ENCODE peak calls at places on chromosomes 1 and 21, in four cellular contexts. One of them, this sample, is unnamed.

GRCh38 chr21:37006521-37007291 is at the start of gene RIPPLY3:
- DNase-seq in breast epithelium: no peak
- DNase-seq in GM23338: peak
- DNase-seq in upper lobe of left lung: peak
- DNase-seq in this sample: no peak

GRCh38 chr1:214187152-214187900 is 93.6 kb upstream of the SMYD2 start:
- DNase-seq in upper lobe of left lung: peak
- DNase-seq in GM23338: peak
- DNase-seq in breast epithelium: no peak
- DNase-seq in this sample: no peak

GRCh38 chr1:223079498-223079897 is 63.5 kb downstream of the TLR5 start:
- DNase-seq in upper lobe of left lung: no peak
- DNase-seq in GM23338: no peak
- DNase-seq in breast epithelium: no peak
- DNase-seq in this sample: no peak

GRCh38 chr1:151680391-151680790 is 36.2 kb downstream of the CELF3 start:
- DNase-seq in upper lobe of left lung: no peak
- DNase-seq in GM23338: no peak
- DNase-seq in breast epithelium: no peak
- DNase-seq in this sample: no peak

GRCh38 chr1:36905941-36906340 is 128.4 kb downstream of the GRIK3 start:
- DNase-seq in GM23338: no peak
- DNase-seq in breast epithelium: no peak
- DNase-seq in upper lobe of left lung: no peak
- DNase-seq in this sample: peak

GRCh38 chr1:78171736-78172590 is 126.2 kb downstream of the GIPC2 start:
- DNase-seq in upper lobe of left lung: no peak
- DNase-seq in GM23338: no peak
- DNase-seq in breast epithelium: no peak
- DNase-seq in this sample: no peak

GRCh38 chr1:231885209-231885854 is 258.7 kb downstream of the DISC1 start:
- DNase-seq in breast epithelium: no peak
- DNase-seq in GM23338: no peak
- DNase-seq in upper lobe of left lung: no peak
- DNase-seq in this sample: no peak

GRCh38 chr1:174262747-174263241 is 103.5 kb downstream of the RABGAP1L start:
- DNase-seq in GM23338: peak
- DNase-seq in breast epithelium: no peak
- DNase-seq in upper lobe of left lung: no peak
- DNase-seq in this sample: no peak

GRCh38 chr1:46522184-46522968 is 29.1 kb downstream of the KNCN start:
- DNase-seq in breast epithelium: peak
- DNase-seq in upper lobe of left lung: peak
- DNase-seq in GM23338: no peak
- DNase-seq in this sample: peak

GRCh38 chr1:63663873-63664272 is 70.7 kb downstream of the PGM1 start:
- DNase-seq in breast epithelium: no peak
- DNase-seq in GM23338: no peak
- DNase-seq in upper lobe of left lung: no peak
- DNase-seq in this sample: no peak

GRCh38 chr1:35253941-35254340 is 14.6 kb upstream of the ZMYM4 start:
- DNase-seq in upper lobe of left lung: no peak
- DNase-seq in GM23338: no peak
- DNase-seq in breast epithelium: no peak
- DNase-seq in this sample: no peak

GRCh38 chr1:223765036-223765718 is 52.8 kb downstream of the CAPN2 start:
- DNase-seq in upper lobe of left lung: peak
- DNase-seq in GM23338: no peak
- DNase-seq in breast epithelium: no peak
- DNase-seq in this sample: no peak

GRCh38 chr1:203166192-203166940 is 9.3 kb downstream of the MYBPH start:
- DNase-seq in breast epithelium: no peak
- DNase-seq in upper lobe of left lung: peak
- DNase-seq in GM23338: no peak
- DNase-seq in this sample: peak

GRCh38 chr1:232568331-232568852 is 61.5 kb downstream of the SIPA1L2 start:
- DNase-seq in GM23338: no peak
- DNase-seq in breast epithelium: no peak
- DNase-seq in upper lobe of left lung: no peak
- DNase-seq in this sample: no peak

GRCh38 chr1:154407866-154408777 is 3.0 kb downstream of the IL6R start:
- DNase-seq in breast epithelium: no peak
- DNase-seq in upper lobe of left lung: no peak
- DNase-seq in GM23338: no peak
- DNase-seq in this sample: no peak

GRCh38 chr1:78722947-78723346 is 73.3 kb downstream of the IFI44 start:
- DNase-seq in GM23338: no peak
- DNase-seq in upper lobe of left lung: no peak
- DNase-seq in breast epithelium: no peak
- DNase-seq in this sample: no peak

GRCh38 chr1:149931212-149931805 is 3.7 kb upstream of the SF3B4 start:
- DNase-seq in upper lobe of left lung: no peak
- DNase-seq in GM23338: no peak
- DNase-seq in breast epithelium: no peak
- DNase-seq in this sample: no peak

GRCh38 chr21:35016071-35016470 is 33.0 kb downstream of the RUNX1 start:
- DNase-seq in breast epithelium: no peak
- DNase-seq in upper lobe of left lung: no peak
- DNase-seq in GM23338: no peak
- DNase-seq in this sample: no peak

GRCh38 chr1:33365560-33365997 is 44.7 kb upstream of the A3GALT2 start:
- DNase-seq in breast epithelium: no peak
- DNase-seq in GM23338: no peak
- DNase-seq in upper lobe of left lung: no peak
- DNase-seq in this sample: no peak

GRCh38 chr1:12478612-12478985 is 139.4 kb downstream of the DHRS3 start:
- DNase-seq in breast epithelium: no peak
- DNase-seq in upper lobe of left lung: no peak
- DNase-seq in GM23338: no peak
- DNase-seq in this sample: peak

GRCh38 chr1:156602557-156602993 is 1.3 kb upstream of the GPATCH4 start:
- DNase-seq in upper lobe of left lung: no peak
- DNase-seq in GM23338: peak
- DNase-seq in breast epithelium: no peak
- DNase-seq in this sample: no peak

GRCh38 chr1:43711524-43712386 is 4.4 kb downstream of the ST3GAL3 start:
- DNase-seq in breast epithelium: no peak
- DNase-seq in GM23338: no peak
- DNase-seq in upper lobe of left lung: no peak
- DNase-seq in this sample: no peak

GRCh38 chr1:200342511-200343400 is 67.1 kb downstream of the ZNF281 start:
- DNase-seq in upper lobe of left lung: no peak
- DNase-seq in breast epithelium: no peak
- DNase-seq in GM23338: no peak
- DNase-seq in this sample: no peak

GRCh38 chr1:180644526-180645206 is 12.8 kb downstream of the XPR1 start:
- DNase-seq in breast epithelium: no peak
- DNase-seq in upper lobe of left lung: no peak
- DNase-seq in GM23338: no peak
- DNase-seq in this sample: no peak

GRCh38 chr1:203305809-203306088 is 430 bp downstream of the BTG2 start:
- DNase-seq in GM23338: no peak
- DNase-seq in breast epithelium: no peak
- DNase-seq in upper lobe of left lung: no peak
- DNase-seq in this sample: no peak

GRCh38 chr1:52426391-52426790 is 22.0 kb downstream of the PRPF38A start:
- DNase-seq in breast epithelium: no peak
- DNase-seq in GM23338: no peak
- DNase-seq in upper lobe of left lung: no peak
- DNase-seq in this sample: no peak

GRCh38 chr1:29559055-29559454 is 322.7 kb downstream of the PTPRU start:
- DNase-seq in breast epithelium: no peak
- DNase-seq in GM23338: no peak
- DNase-seq in upper lobe of left lung: no peak
- DNase-seq in this sample: no peak

GRCh38 chr1:16217061-16217785 is 4.8 kb upstream of the ARHGEF19 start:
- DNase-seq in GM23338: peak
- DNase-seq in upper lobe of left lung: peak
- DNase-seq in breast epithelium: peak
- DNase-seq in this sample: peak

GRCh38 chr1:14561014-14561693 is 37.3 kb upstream of the KAZN start:
- DNase-seq in GM23338: no peak
- DNase-seq in breast epithelium: no peak
- DNase-seq in upper lobe of left lung: no peak
- DNase-seq in this sample: no peak

GRCh38 chr1:110547017-110547416 is 28.0 kb upstream of the KCNA10 start:
- DNase-seq in breast epithelium: no peak
- DNase-seq in upper lobe of left lung: no peak
- DNase-seq in GM23338: no peak
- DNase-seq in this sample: no peak

GRCh38 chr1:157097692-157098091 is 1.9 kb downstream of the ETV3L start:
- DNase-seq in upper lobe of left lung: no peak
- DNase-seq in breast epithelium: no peak
- DNase-seq in GM23338: no peak
- DNase-seq in this sample: peak

GRCh38 chr21:26124421-26124833 is 46.1 kb downstream of the APP start:
- DNase-seq in GM23338: no peak
- DNase-seq in upper lobe of left lung: no peak
- DNase-seq in breast epithelium: no peak
- DNase-seq in this sample: no peak
- TF ChIP-seq CTCF in GM23338: no peak
- TF ChIP-seq CTCF in upper lobe of left lung: no peak
- TF ChIP-seq CTCF in breast epithelium: no peak
- TF ChIP-seq CTCF in this sample: no peak

GRCh38 chr21:31343680-31344480 is at the start of gene TIAM1:
- DNase-seq in breast epithelium: no peak
- DNase-seq in upper lobe of left lung: peak
- DNase-seq in GM23338: peak
- DNase-seq in this sample: no peak
- TF ChIP-seq POLR2AphosphoS5 in breast epithelium: no peak
- TF ChIP-seq POLR2AphosphoS5 in upper lobe of left lung: no peak
- TF ChIP-seq POLR2AphosphoS5 in GM23338: peak
- TF ChIP-seq POLR2AphosphoS5 in this sample: peak

GRCh38 chr1:91621907-91622306 is 121.3 kb downstream of the CDC7 start:
- DNase-seq in breast epithelium: no peak
- DNase-seq in GM23338: no peak
- DNase-seq in upper lobe of left lung: no peak
- DNase-seq in this sample: no peak

GRCh38 chr1:91621360-91621759 is 120.7 kb downstream of the CDC7 start:
- DNase-seq in breast epithelium: no peak
- DNase-seq in upper lobe of left lung: no peak
- DNase-seq in GM23338: no peak
- DNase-seq in this sample: no peak

GRCh38 chr1:91619881-91620280 is 119.2 kb downstream of the CDC7 start:
- DNase-seq in breast epithelium: no peak
- DNase-seq in GM23338: no peak
- DNase-seq in upper lobe of left lung: no peak
- DNase-seq in this sample: no peak

GRCh38 chr1:91613594-91613993 is 112.9 kb downstream of the CDC7 start:
- DNase-seq in upper lobe of left lung: no peak
- DNase-seq in breast epithelium: no peak
- DNase-seq in GM23338: no peak
- DNase-seq in this sample: no peak

GRCh38 chr1:91617242-91617837 is 116.7 kb downstream of the CDC7 start:
- DNase-seq in upper lobe of left lung: no peak
- DNase-seq in breast epithelium: no peak
- DNase-seq in GM23338: peak
- DNase-seq in this sample: no peak
- TF ChIP-seq CTCF in upper lobe of left lung: no peak
- TF ChIP-seq CTCF in breast epithelium: no peak
- TF ChIP-seq CTCF in GM23338: peak
- TF ChIP-seq CTCF in this sample: no peak

DNA sequence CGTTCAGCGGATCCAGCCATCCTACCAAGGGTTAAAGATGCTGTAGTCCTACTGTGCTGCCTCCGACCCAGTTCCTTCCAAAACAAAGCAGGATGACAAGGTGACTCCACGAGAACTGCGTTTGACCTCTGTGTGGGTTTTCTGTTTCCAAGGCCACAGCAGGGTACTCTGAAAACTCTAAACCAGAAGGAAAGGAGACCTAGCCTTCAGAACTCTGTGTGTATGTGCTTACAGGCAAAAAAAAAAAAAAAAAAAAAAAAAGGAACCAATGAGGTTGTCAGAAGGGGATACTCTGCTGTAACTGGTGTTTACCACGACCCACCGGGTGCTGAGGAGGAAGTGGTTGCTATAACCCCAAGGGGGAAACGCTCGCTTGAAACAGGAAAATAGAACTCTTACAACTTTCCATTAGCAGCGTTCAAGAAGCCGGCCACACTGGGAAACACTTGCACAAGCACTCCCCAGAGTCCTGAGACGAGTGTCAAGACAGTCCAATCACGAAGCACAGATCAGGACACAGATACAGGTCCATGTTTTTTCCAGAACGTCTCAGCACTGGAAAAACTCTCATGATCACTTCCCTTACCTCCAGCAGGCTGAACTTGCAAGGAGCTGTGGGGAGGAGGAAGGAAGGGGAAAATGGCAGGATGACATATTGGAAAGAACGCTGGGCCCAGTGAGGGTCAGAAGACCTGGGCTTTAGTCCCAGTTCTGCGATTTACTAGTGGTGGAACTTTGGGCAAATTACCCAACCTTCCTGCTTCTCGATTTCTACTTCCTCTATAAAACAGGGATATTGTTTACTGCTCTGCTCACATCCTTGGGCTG is 64.0 kb downstream of the ITPKB start:
- DNase-seq in breast epithelium: no peak
- DNase-seq in upper lobe of left lung: no peak
- DNase-seq in GM23338: no peak
- DNase-seq in this sample: peak
- TF ChIP-seq POLR2AphosphoS5 in breast epithelium: peak
- TF ChIP-seq POLR2AphosphoS5 in upper lobe of left lung: peak
- TF ChIP-seq POLR2AphosphoS5 in GM23338: no peak
- TF ChIP-seq POLR2AphosphoS5 in this sample: no peak

DNA sequence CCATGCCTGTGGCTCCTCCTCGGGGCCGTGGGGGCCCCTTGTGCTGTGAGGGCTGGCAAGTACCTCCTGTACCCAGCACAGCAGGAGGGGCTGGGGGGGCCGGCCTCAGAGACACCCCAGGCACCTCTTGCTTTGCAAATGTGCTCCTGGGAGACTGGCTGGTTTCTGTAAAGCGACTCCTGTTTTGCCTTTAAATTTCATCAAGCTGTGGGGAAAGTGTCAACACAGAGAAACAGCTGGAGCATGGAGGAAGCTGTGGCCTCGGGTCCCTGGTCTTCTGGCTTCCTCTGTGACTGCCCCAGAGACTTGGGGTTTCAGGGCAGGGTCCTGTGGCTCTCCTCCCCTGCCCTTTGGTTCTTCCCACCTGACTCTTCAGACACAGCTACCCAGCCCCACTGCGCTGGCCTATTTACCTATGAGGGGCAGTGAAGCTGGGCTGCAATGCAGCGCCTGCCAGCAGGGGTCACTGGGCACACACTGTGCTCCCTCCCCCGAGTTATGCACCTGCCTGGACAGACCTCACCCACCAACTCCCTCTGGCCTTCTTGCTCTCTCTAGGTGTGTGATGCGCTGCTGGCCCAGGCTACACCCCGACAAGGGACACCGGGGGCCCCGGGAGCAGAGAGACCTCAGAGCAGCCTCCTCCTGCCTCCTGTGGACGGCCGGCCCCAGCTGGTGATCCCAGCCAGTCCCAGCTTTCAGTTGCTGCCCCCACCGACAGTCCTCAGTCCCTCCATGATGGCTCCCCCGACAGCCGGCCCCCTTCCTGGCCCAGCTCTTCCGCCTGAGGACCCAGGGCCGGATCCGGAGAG is 17.6 kb upstream of the PEX10 start:
- DNase-seq in GM23338: peak
- DNase-seq in breast epithelium: no peak
- DNase-seq in upper lobe of left lung: peak
- DNase-seq in this sample: no peak
- TF ChIP-seq CTCF in GM23338: peak
- TF ChIP-seq CTCF in breast epithelium: no peak
- TF ChIP-seq CTCF in upper lobe of left lung: no peak
- TF ChIP-seq CTCF in this sample: no peak

This sample was measured in spleen.